ENCODE peak calls at places on chromosomes 5 and 9, in seven cellular contexts. N is HepG2, E is HCT116, X is SK-N-SH, S is Panc1, A is K562, I is H1. V is an unnamed sample.

GRCh38 chr9:37329576-37329975 is 92.9 kb upstream of the GRHPR start:
- DNase-seq in X (peak), N (no peak), E (no peak), S (peak), I (no peak), A (peak), V (no peak)

GRCh38 chr9:14158911-14159310 is 155.0 kb downstream of the NFIB start:
- DNase-seq in X (no peak), A (peak), N (no peak), E (no peak), I (no peak), S (no peak), V (no peak)

GRCh38 chr5:92313385-92313784 is 930.3 kb upstream of the ARRDC3 start:
- DNase-seq in N (no peak), I (no peak), X (no peak), S (no peak), A (no peak), E (no peak), V (no peak)

GRCh38 chr9:113953541-113953940 is 77.4 kb downstream of the ZNF618 start:
- DNase-seq in S (no peak), N (no peak), I (no peak), A (no peak), X (no peak), E (no peak), V (no peak)

GRCh38 chr9:94182532-94182931 is 76.6 kb upstream of the ZNF169 start:
- DNase-seq in S (no peak), A (no peak), E (no peak), N (no peak), I (no peak), X (no peak), V (no peak)

GRCh38 chr5:145743396-145744061 is 91.6 kb downstream of the PRELID2 start:
- DNase-seq in E (no peak), I (no peak), X (no peak), N (no peak), S (no peak), A (peak), V (no peak)

GRCh38 chr9:34546834-34547827 is 24.3 kb upstream of the ENHO start:
- DNase-seq in X (peak), I (peak), N (peak), A (peak), S (no peak), E (peak), V (no peak)

GRCh38 chr5:66209350-66209749 is 65.2 kb downstream of the SREK1 start:
- DNase-seq in I (no peak), A (no peak), X (no peak), N (no peak), S (no peak), E (peak), V (no peak)

GRCh38 chr9:15513335-15513734 is 2.6 kb upstream of the PSIP1 start:
- DNase-seq in A (peak), S (no peak), X (peak), N (peak), E (peak), I (peak), V (no peak)

GRCh38 chr5:52838306-52839015 is 50.7 kb downstream of the ITGA1 start:
- DNase-seq in N (no peak), I (no peak), X (no peak), S (no peak), A (no peak), E (no peak), V (no peak)

GRCh38 chr5:78808380-78808779 is 159.8 kb upstream of the LHFPL2 start:
- DNase-seq in X (no peak), S (no peak), A (no peak), E (no peak), I (no peak), N (no peak), V (no peak)

GRCh38 chr5:43063731-43064171 is 23.6 kb upstream of the ANXA2R start:
- DNase-seq in N (no peak), E (no peak), A (peak), S (peak), I (no peak), X (no peak), V (no peak)

GRCh38 chr9:131432050-131432449 is 38.2 kb downstream of the PRRC2B start:
- DNase-seq in E (no peak), N (no peak), S (no peak), X (no peak), I (no peak), A (no peak), V (no peak)

GRCh38 chr9:22976454-22976853 is 529.8 kb downstream of the DMRTA1 start:
- DNase-seq in S (no peak), A (no peak), I (no peak), E (no peak), X (no peak), N (no peak), V (no peak)

GRCh38 chr5:161946911-161947310 is 99.0 kb downstream of the GABRA1 start:
- DNase-seq in N (no peak), A (no peak), E (no peak), I (no peak), S (no peak), X (no peak), V (no peak)

GRCh38 chr9:133112361-133113026 is 8.5 kb downstream of the RALGDS start:
- DNase-seq in S (no peak), N (no peak), E (no peak), X (no peak), A (no peak), I (no peak), V (peak)

GRCh38 chr9:129374651-129375050 is 196.6 kb upstream of the IER5L start:
- DNase-seq in E (no peak), I (no peak), X (no peak), N (no peak), S (no peak), A (no peak), V (no peak)

GRCh38 chr9:34499101-34499500 is 23.7 kb downstream of the ENHO start:
- DNase-seq in I (no peak), X (no peak), A (no peak), S (no peak), N (no peak), E (no peak), V (no peak)

GRCh38 chr9:135887021-135887507 is 20.3 kb downstream of the CAMSAP1 start:
- DNase-seq in S (no peak), E (no peak), A (no peak), N (no peak), X (no peak), I (no peak), V (no peak)

GRCh38 chr5:172716796-172717313 is 54.1 kb downstream of the DUSP1 start:
- DNase-seq in E (peak), X (peak), S (peak), I (no peak), A (peak), N (peak), V (no peak)

GRCh38 chr5:127236254-127236653 is 54.3 kb upstream of the MEGF10 start:
- DNase-seq in N (no peak), A (no peak), E (no peak), S (no peak), X (no peak), I (no peak), V (no peak)

GRCh38 chr9:109990541-109990940 is 210.5 kb downstream of the PALM2AKAP2 start:
- DNase-seq in A (no peak), E (no peak), S (no peak), X (no peak), I (no peak), N (no peak), V (no peak)

GRCh38 chr9:94823710-94824109 is 97.2 kb downstream of the AOPEP start:
- DNase-seq in A (no peak), X (no peak), N (no peak), E (no peak), I (no peak), S (no peak), V (no peak)

GRCh38 chr9:84235516-84235915 is 105.0 kb downstream of the SLC28A3 start:
- DNase-seq in X (no peak), I (no peak), S (no peak), N (no peak), E (no peak), A (no peak), V (no peak)

GRCh38 chr5:161167001-161167765 is 315.2 kb upstream of the ATP10B start:
- DNase-seq in E (no peak), N (no peak), S (no peak), A (no peak), I (no peak), X (no peak), V (no peak)

GRCh38 chr5:5979761-5980570 is 398.4 kb downstream of the MED10 start:
- DNase-seq in S (no peak), A (no peak), X (no peak), E (no peak), I (no peak), N (no peak), V (no peak)

GRCh38 chr9:93684161-93684765 is 107.9 kb downstream of the PHF2 start:
- DNase-seq in E (no peak), N (no peak), S (no peak), A (no peak), I (no peak), X (no peak), V (no peak)

GRCh38 chr9:90848866-90849265 is 47.2 kb downstream of the SYK start:
- DNase-seq in I (no peak), A (no peak), N (no peak), S (no peak), E (no peak), X (no peak), V (no peak)

GRCh38 chr5:115375922-115376321 is 79.5 kb upstream of the CCDC112 start:
- DNase-seq in I (no peak), A (peak), X (no peak), N (peak), E (no peak), S (no peak), V (no peak)

GRCh38 chr5:76422175-76422574 is 19.1 kb downstream of the IQGAP2 start:
- DNase-seq in E (no peak), S (no peak), X (no peak), N (no peak), A (no peak), I (no peak), V (no peak)

GRCh38 chr5:137730331-137730730 is 5.6 kb downstream of the KLHL3 start:
- DNase-seq in X (no peak), E (no peak), A (no peak), I (no peak), S (no peak), N (no peak), V (no peak)

GRCh38 chr9:96232539-96233241 is 69.3 kb downstream of the HSD17B3 start:
- DNase-seq in I (no peak), S (no peak), X (peak), A (peak), N (peak), E (no peak), V (no peak)

GRCh38 chr9:132147839-132148238 is 14.0 kb upstream of the NTNG2 start:
- DNase-seq in E (no peak), A (no peak), I (no peak), S (no peak), N (no peak), X (no peak), V (no peak)

GRCh38 chr5:14445581-14446290 is 135.9 kb upstream of the OTULINL start:
- DNase-seq in X (peak), I (peak), E (no peak), N (no peak), S (no peak), A (no peak), V (no peak)

GRCh38 chr9:137167752-137168574 is 1.9 kb downstream of the LRRC26 start:
- DNase-seq in A (peak), I (no peak), E (no peak), S (no peak), X (peak), N (no peak), V (no peak)
- TF ChIP-seq SIN3A in A (no peak), I (no peak), E (no peak), S (no peak), X (no peak), N (no peak), V (no peak)

GRCh38 chr5:12245429-12245828 is 341.2 kb upstream of the CTNND2 start:
- DNase-seq in X (no peak), S (no peak), N (no peak), I (no peak), E (no peak), A (no peak), V (no peak)
- TF ChIP-seq SIN3A in X (no peak), S (no peak), N (no peak), I (no peak), E (no peak), A (no peak), V (no peak)

GRCh38 chr9:33113799-33114547 is 37.5 kb upstream of the SMU1 start:
- DNase-seq in X (no peak), I (no peak), E (no peak), N (no peak), S (no peak), A (no peak), V (no peak)
- TF ChIP-seq SIN3A in X (no peak), I (no peak), E (no peak), N (no peak), S (no peak), A (no peak), V (no peak)

GRCh38 chr5:82403724-82404123 is 125.6 kb upstream of the RPS23 start:
- DNase-seq in I (no peak), X (no peak), N (no peak), E (no peak), A (peak), S (no peak), V (no peak)

GRCh38 chr5:82403026-82403425 is 124.9 kb upstream of the RPS23 start:
- DNase-seq in I (no peak), X (no peak), N (no peak), E (no peak), A (no peak), S (no peak), V (no peak)

GRCh38 chr5:82405618-82406199 is 127.6 kb upstream of the RPS23 start:
- DNase-seq in N (peak), S (no peak), I (no peak), E (no peak), X (no peak), A (no peak), V (no peak)

GRCh38 chr5:82405166-82405565 is 127.0 kb upstream of the RPS23 start:
- DNase-seq in N (no peak), A (no peak), I (no peak), X (no peak), S (no peak), E (no peak), V (no peak)

GRCh38 chr5:82404382-82404945 is 126.3 kb upstream of the RPS23 start:
- DNase-seq in X (no peak), N (no peak), I (no peak), S (no peak), E (no peak), A (no peak), V (no peak)
- TF ChIP-seq SIN3A in X (no peak), N (no peak), I (no peak), S (no peak), E (no peak), A (no peak), V (no peak)

GRCh38 chr5:136006164-136006563 is 22.6 kb upstream of the TGFBI start:
- DNase-seq in S (no peak), E (no peak), I (no peak), N (no peak), A (no peak), X (no peak), V (no peak)

GRCh38 chr5:136006767-136007251 is 22.0 kb upstream of the TGFBI start:
- DNase-seq in X (no peak), E (peak), N (no peak), I (no peak), S (no peak), A (no peak), V (no peak)

GRCh38 chr5:136005371-136005770 is 23.4 kb upstream of the TGFBI start:
- DNase-seq in E (no peak), S (no peak), N (no peak), X (no peak), I (no peak), A (no peak), V (no peak)

GRCh38 chr5:136007271-136007670 is 21.5 kb upstream of the TGFBI start:
- DNase-seq in S (no peak), I (no peak), E (no peak), A (no peak), X (no peak), N (peak), V (no peak)

GRCh38 chr5:136004436-136004835 is 24.4 kb upstream of the TGFBI start:
- DNase-seq in E (no peak), X (no peak), A (no peak), N (no peak), I (no peak), S (no peak), V (no peak)
- TF ChIP-seq SIN3A in E (no peak), X (no peak), A (no peak), N (no peak), I (no peak), S (no peak), V (no peak)